ENCODE peak calls at places on chromosomes 13 and 19, in nine cellular contexts. C is astrocyte, Q is hepatocyte, I is fibroblast of lung, Y is keratinocyte, H is GM23248, V is PC-3, M is GM12878, N is GM23338. X is an unnamed sample.

GRCh38 chr13:66128201-66128600 is 1101.9 kb downstream of the PCDH9 start:
- DNase-seq in I (no peak), M (no peak), C (no peak), H (no peak), N (no peak), V (no peak), Y (no peak), Q (no peak), X (no peak)

GRCh38 chr19:2888739-2889224 is 11.9 kb upstream of the ZNF57 start:
- DNase-seq in Y (no peak), H (peak), Q (no peak), C (no peak), V (no peak), I (no peak), N (peak), M (no peak), X (peak)

GRCh38 chr19:57841364-57841763 is 8.3 kb upstream of the ZNF587 start:
- DNase-seq in H (peak), Q (no peak), Y (no peak), I (no peak), N (no peak), C (no peak), M (no peak), V (no peak), X (no peak)

GRCh38 chr13:109786457-109787134 is at the start of gene IRS2:
- DNase-seq in V (peak), N (peak), Y (peak), M (no peak), C (peak), H (peak), I (peak), Q (peak), X (peak)

GRCh38 chr19:39765091-39766076 is 13.3 kb upstream of the LEUTX start:
- DNase-seq in I (peak), V (peak), Y (peak), C (peak), Q (peak), M (no peak), H (peak), N (peak), X (peak)

GRCh38 chr13:95457294-95457693 is 95.2 kb upstream of the CLDN10 start:
- DNase-seq in V (no peak), M (peak), H (no peak), C (peak), Q (no peak), I (no peak), N (no peak), Y (no peak), X (peak)

GRCh38 chr19:8220481-8220880 is 11.3 kb downstream of the CERS4 start:
- DNase-seq in Q (no peak), I (no peak), M (no peak), V (no peak), H (no peak), C (no peak), Y (no peak), N (no peak), X (no peak)

GRCh38 chr19:3692141-3693029 is 7.9 kb downstream of the PIP5K1C start:
- DNase-seq in Y (no peak), M (no peak), N (no peak), H (no peak), Q (no peak), C (no peak), I (no peak), V (peak), X (no peak)

GRCh38 chr19:18401580-18402112 is 4.2 kb upstream of the LRRC25 start:
- DNase-seq in V (peak), Y (no peak), H (peak), Q (peak), C (peak), I (peak), N (peak), M (no peak), X (peak)

GRCh38 chr19:19146000-19146608 is 7.8 kb upstream of the TMEM161A start:
- DNase-seq in Y (no peak), C (no peak), N (peak), M (no peak), I (peak), V (peak), H (peak), Q (peak), X (peak)

GRCh38 chr19:44076325-44076724 is 4.4 kb downstream of the ZNF284 start:
- DNase-seq in V (no peak), H (no peak), I (no peak), N (no peak), Q (no peak), C (no peak), Y (no peak), M (no peak), X (no peak)

GRCh38 chr13:27024781-27025492 is 146.7 kb downstream of the USP12 start:
- DNase-seq in M (no peak), Q (no peak), H (no peak), I (no peak), N (no peak), Y (no peak), V (no peak), C (no peak), X (no peak)

GRCh38 chr19:5048727-5049553 is 80.0 kb downstream of the KDM4B start:
- DNase-seq in H (peak), I (peak), V (peak), N (no peak), C (peak), Y (no peak), Q (peak), M (no peak), X (no peak)

GRCh38 chr19:33819875-33820781 is 23.5 kb downstream of the KCTD15 start:
- DNase-seq in M (no peak), V (peak), Q (peak), N (peak), H (peak), C (peak), I (peak), Y (peak), X (peak)

GRCh38 chr19:3710265-3710812 is 2.2 kb downstream of the TJP3 start:
- DNase-seq in M (no peak), V (peak), C (no peak), N (peak), I (peak), H (no peak), Q (peak), Y (no peak), X (peak)

GRCh38 chr13:98202026-98202425 is 25.0 kb upstream of the RNF113B start:
- DNase-seq in C (no peak), V (no peak), I (no peak), N (no peak), H (no peak), M (peak), Y (no peak), Q (no peak), X (no peak)

GRCh38 chr19:49492573-49493411 is 3.4 kb upstream of the RPS11 start:
- DNase-seq in M (no peak), V (peak), H (peak), C (no peak), Q (no peak), I (peak), N (peak), Y (no peak), X (no peak)

GRCh38 chr13:112668924-112669323 is 20.9 kb upstream of the ATP11A start:
- DNase-seq in I (no peak), Y (no peak), H (no peak), M (no peak), Q (no peak), C (no peak), N (no peak), V (no peak), X (no peak)

GRCh38 chr13:47680752-47681151 is 320.3 kb downstream of the SUCLA2 start:
- DNase-seq in M (no peak), N (no peak), V (peak), Y (no peak), C (peak), Q (no peak), I (peak), H (peak), X (peak)

GRCh38 chr19:53586277-53586691 is 45.5 kb upstream of the DPRX start:
- DNase-seq in M (no peak), Q (no peak), Y (no peak), C (no peak), V (peak), I (no peak), N (no peak), H (no peak), X (no peak)

GRCh38 chr19:49506575-49507105 is 5.8 kb upstream of the FCGRT start:
- DNase-seq in I (no peak), H (peak), Q (peak), Y (no peak), M (no peak), N (peak), V (peak), C (no peak), X (peak)

GRCh38 chr13:30341815-30342570 is 34.6 kb upstream of the KATNAL1 start:
- DNase-seq in Y (peak), N (no peak), Q (peak), I (peak), C (peak), V (peak), H (peak), M (no peak), X (peak)

GRCh38 chr19:13060233-13060963 is 42.3 kb downstream of the LYL1 start:
- DNase-seq in V (no peak), C (no peak), H (peak), Y (no peak), M (no peak), I (peak), N (no peak), Q (no peak), X (peak)

GRCh38 chr13:109918179-109918651 is 131.8 kb upstream of the IRS2 start:
- DNase-seq in C (no peak), Y (no peak), Q (peak), N (no peak), V (no peak), M (no peak), I (no peak), H (peak), X (no peak)

GRCh38 chr13:104389722-104390121 is 1323.5 kb upstream of the SLC10A2 start:
- DNase-seq in I (no peak), N (no peak), M (no peak), H (no peak), Y (no peak), C (peak), V (peak), Q (peak), X (no peak)

GRCh38 chr19:8663920-8664670 is 33.7 kb downstream of the NFILZ start:
- DNase-seq in I (no peak), N (peak), H (no peak), Y (no peak), C (no peak), V (no peak), Q (no peak), M (no peak), X (no peak)

GRCh38 chr13:94063096-94063495 is 416.4 kb downstream of the DCT start:
- DNase-seq in Q (no peak), H (peak), I (peak), V (no peak), N (no peak), M (no peak), C (peak), Y (no peak), X (no peak)

GRCh38 chr13:30708541-30708940 is 26.8 kb upstream of the ALOX5AP start:
- DNase-seq in C (peak), H (peak), N (no peak), Q (no peak), Y (no peak), M (no peak), I (peak), V (no peak), X (no peak)

GRCh38 chr13:44818016-44818415 is 171.3 kb downstream of the NUFIP1 start:
- DNase-seq in I (no peak), C (no peak), N (no peak), M (no peak), V (no peak), Q (no peak), H (no peak), Y (no peak), X (no peak)
- H3K27ac ChIP-seq in I (no peak), C (no peak), N (no peak), M (no peak), V (peak), Q (peak), H (peak), Y (no peak), X (no peak)

GRCh38 chr19:55086730-55087541 is 11.3 kb downstream of the EPS8L1 start:
- DNase-seq in M (no peak), Q (peak), H (peak), Y (no peak), I (peak), V (no peak), N (peak), C (peak), X (no peak)
- TF ChIP-seq EZH2 in M (no peak), Q (no peak), H (peak), Y (no peak), I (no peak), V (no peak), N (no peak), C (no peak), X (no peak)

GRCh38 chr13:40390290-40391008 is 276.0 kb downstream of the FOXO1 start:
- DNase-seq in I (no peak), C (no peak), Q (no peak), V (no peak), M (no peak), H (no peak), N (no peak), Y (no peak), X (no peak)
- H3K4me2 ChIP-seq in I (no peak), C (no peak), Q (no peak), V (no peak), M (no peak), H (no peak), N (no peak), Y (no peak), X (no peak)

GRCh38 chr13:34911159-34911558 is 30.9 kb upstream of the NBEA start:
- DNase-seq in Q (no peak), I (no peak), Y (no peak), H (no peak), C (no peak), M (no peak), N (no peak), V (no peak), X (no peak)

GRCh38 chr13:34913040-34913439 is 29.0 kb upstream of the NBEA start:
- DNase-seq in I (peak), H (peak), Q (peak), N (peak), Y (no peak), V (peak), C (no peak), M (no peak), X (no peak)

DNA sequence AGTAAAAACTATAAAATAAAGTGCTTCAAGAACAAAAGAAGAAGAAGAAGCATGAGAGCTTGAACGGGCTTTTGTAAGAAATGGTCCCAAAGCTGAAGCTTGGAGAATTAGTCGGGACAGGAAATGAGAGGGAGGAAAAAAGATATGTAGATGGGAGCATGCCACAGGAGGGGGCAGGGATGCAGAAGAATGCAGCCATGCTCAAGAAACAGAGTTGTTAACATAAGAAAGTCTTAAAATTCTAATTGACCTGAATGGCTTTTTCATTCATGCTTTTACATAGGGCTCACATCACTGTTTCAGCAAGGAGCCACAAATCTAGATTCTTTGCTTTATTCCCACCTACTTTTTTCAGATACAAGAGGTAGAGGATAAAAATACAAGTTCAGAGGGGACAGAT is 27.7 kb upstream of the NBEA start:
- DNase-seq in N (peak), Y (no peak), I (no peak), C (no peak), M (no peak), Q (no peak), V (no peak), H (no peak), X (no peak)
- H3K27ac ChIP-seq in N (peak), Y (no peak), I (no peak), C (no peak), M (no peak), Q (no peak), V (no peak), H (no peak), X (no peak)

DNA sequence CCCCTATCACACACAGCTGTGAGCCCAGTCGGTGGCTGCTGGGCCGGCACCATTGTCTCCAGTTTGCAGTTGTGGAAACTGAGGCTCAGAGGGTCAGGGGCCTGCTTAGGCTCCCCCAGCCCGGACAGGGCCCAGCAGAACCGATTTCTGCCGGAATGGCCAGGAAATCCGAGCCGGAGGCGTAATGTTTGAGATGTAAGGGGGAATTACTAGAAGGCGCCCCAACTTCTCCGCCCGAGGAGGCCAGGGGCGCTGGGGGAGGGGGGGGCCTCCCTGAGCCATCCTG is 962 bp downstream of the KISS1R start:
- DNase-seq in I (no peak), M (no peak), N (no peak), Q (no peak), Y (no peak), H (no peak), V (no peak), C (no peak), X (no peak)
- TF ChIP-seq EZH2 in I (peak), M (no peak), N (peak), Q (peak), Y (peak), H (peak), V (no peak), C (peak), X (peak)

GRCh38 chr19:42208612-42209011 is 8.9 kb downstream of the DEDD2 start:
- DNase-seq in I (no peak), Y (no peak), N (no peak), H (no peak), C (no peak), V (no peak), Q (no peak), M (no peak), X (no peak)
- H3K4me2 ChIP-seq in I (no peak), Y (no peak), N (no peak), H (no peak), C (no peak), V (no peak), Q (no peak), M (no peak), X (no peak)

GRCh38 chr19:16366433-16367268 is 42.0 kb downstream of the KLF2 start:
- DNase-seq in H (no peak), Y (no peak), I (no peak), N (peak), Q (peak), M (peak), C (no peak), V (no peak), X (no peak)

GRCh38 chr19:16364231-16364865 is 39.7 kb downstream of the KLF2 start:
- DNase-seq in M (no peak), H (no peak), C (no peak), N (no peak), Y (no peak), I (no peak), V (no peak), Q (peak), X (no peak)

GRCh38 chr19:16366056-16366432 is 41.4 kb downstream of the KLF2 start:
- DNase-seq in M (no peak), H (no peak), V (no peak), Y (no peak), I (no peak), N (no peak), C (no peak), Q (no peak), X (no peak)

GRCh38 chr19:16363852-16364230 is 39.2 kb downstream of the KLF2 start:
- DNase-seq in M (no peak), H (no peak), Q (peak), C (no peak), V (no peak), N (no peak), Y (no peak), I (no peak), X (no peak)

GRCh38 chr19:16365300-16365996 is 40.8 kb downstream of the KLF2 start:
- DNase-seq in M (no peak), H (no peak), Q (peak), Y (no peak), N (no peak), V (no peak), C (no peak), I (no peak), X (no peak)
- H3K27ac ChIP-seq in M (peak), H (no peak), Q (no peak), Y (no peak), N (no peak), V (no peak), C (no peak), I (no peak), X (no peak)

GRCh38 chr13:72561791-72562190 is 165.6 kb downstream of the MZT1 start:
- DNase-seq in V (no peak), Q (no peak), N (no peak), H (no peak), M (no peak), C (no peak), I (no peak), Y (no peak), X (no peak)

GRCh38 chr13:72555601-72556000 is 171.8 kb downstream of the MZT1 start:
- DNase-seq in C (no peak), V (no peak), I (no peak), M (no peak), H (no peak), N (no peak), Y (no peak), Q (no peak), X (no peak)

GRCh38 chr13:72562686-72563085 is 164.7 kb downstream of the MZT1 start:
- DNase-seq in Q (no peak), H (no peak), N (no peak), M (no peak), V (no peak), Y (no peak), C (no peak), I (no peak), X (no peak)

GRCh38 chr13:72556945-72557344 is 170.5 kb downstream of the MZT1 start:
- DNase-seq in C (no peak), Q (no peak), N (no peak), M (no peak), V (no peak), Y (peak), I (no peak), H (no peak), X (peak)
- TF ChIP-seq EZH2 in C (no peak), Q (no peak), N (no peak), M (no peak), V (no peak), Y (no peak), I (no peak), H (no peak), X (no peak)